ENCODE peak calls at places on chromosomes 13 and 19, in ten cellular contexts. M is G401; L is astrocyte of the spinal cord; I is stimulated activated CD4-positive, alpha-beta T cell treated with anti-CD3 and anti-CD28 coated beads, Interleukin-2, amount 100 ng/mL, for 48 hours; R is AG09319; J is T-helper 2 cell; X is NCI-H460; W is skeletal muscle cell; C is IMR-90; G is uterus. Z is an unnamed sample.

GRCh38 chr13:112525306-112525945 is 62.5 kb downstream of the TUBGCP3 start:
- DNase-seq in M (no peak), L (no peak), I (no peak), R (no peak), J (no peak), X (no peak), W (no peak), C (peak), G (no peak), Z (no peak)

GRCh38 chr13:23506071-23506820 is 64.0 kb upstream of the TNFRSF19 start:
- DNase-seq in M (no peak), L (peak), I (no peak), R (no peak), J (no peak), X (no peak), W (no peak), C (peak), G (no peak), Z (no peak)

GRCh38 chr13:98992355-98992754 is 14.5 kb upstream of the DOCK9 start:
- DNase-seq in M (no peak), L (no peak), I (no peak), R (no peak), J (no peak), X (no peak), W (no peak), C (peak), G (no peak), Z (no peak)

GRCh38 chr13:74289130-74289529 is 154.9 kb upstream of the KLF12 start:
- DNase-seq in M (peak), L (no peak), I (no peak), R (no peak), J (no peak), X (no peak), W (no peak), C (no peak), G (no peak), Z (no peak)

GRCh38 chr19:31347828-31348314 is 1.4 kb downstream of the TSHZ3 start:
- DNase-seq in M (no peak), L (peak), I (no peak), R (no peak), J (no peak), X (no peak), W (no peak), C (peak), G (peak), Z (no peak)

GRCh38 chr13:45575146-45575829 is 40.3 kb downstream of the ERICH6B start:
- DNase-seq in M (no peak), L (no peak), I (no peak), R (no peak), J (no peak), X (no peak), W (no peak), C (no peak), G (no peak), Z (no peak)

GRCh38 chr19:58476498-58477015 is 405 bp downstream of the ZNF446 start:
- DNase-seq in M (peak), L (peak), I (no peak), R (no peak), J (no peak), X (no peak), W (no peak), C (no peak), G (no peak), Z (no peak)

GRCh38 chr13:73676550-73677040 is 457.6 kb downstream of the KLF12 start:
- DNase-seq in M (no peak), L (peak), I (no peak), R (no peak), J (no peak), X (no peak), W (no peak), C (no peak), G (no peak), Z (no peak)

GRCh38 chr13:94636942-94637578 is 35.4 kb downstream of the GPR180 start:
- DNase-seq in M (no peak), L (no peak), I (no peak), R (no peak), J (no peak), X (no peak), W (no peak), C (no peak), G (no peak), Z (no peak)

GRCh38 chr13:53201454-53202225 is 173.0 kb downstream of the OLFM4 start:
- DNase-seq in M (no peak), L (no peak), I (no peak), R (no peak), J (no peak), X (no peak), W (no peak), C (no peak), G (no peak), Z (peak)

GRCh38 chr13:23655321-23655720 is 85.1 kb downstream of the TNFRSF19 start:
- DNase-seq in M (no peak), L (no peak), I (no peak), R (no peak), J (no peak), X (no peak), W (no peak), C (no peak), G (no peak), Z (no peak)

GRCh38 chr13:77751513-77752456 is 54.3 kb downstream of the SLAIN1 start:
- DNase-seq in M (peak), L (peak), I (peak), R (peak), J (no peak), X (peak), W (peak), C (peak), G (no peak), Z (no peak)

GRCh38 chr19:18637644-18638630 is 1.1 kb downstream of the KLHL26 start:
- DNase-seq in M (peak), L (no peak), I (no peak), R (no peak), J (no peak), X (no peak), W (no peak), C (no peak), G (no peak), Z (no peak)

GRCh38 chr19:33470040-33470330 is 51.6 kb downstream of the PEPD start:
- DNase-seq in M (no peak), L (no peak), I (no peak), R (no peak), J (no peak), X (no peak), W (no peak), C (no peak), G (no peak), Z (no peak)

GRCh38 chr19:58328999-58329398 is 2.2 kb downstream of the ZSCAN22 start:
- DNase-seq in M (no peak), L (no peak), I (no peak), R (no peak), J (no peak), X (no peak), W (no peak), C (no peak), G (no peak), Z (no peak)

GRCh38 chr19:38838208-38838985 is 6.8 kb upstream of the ECH1 start:
- DNase-seq in M (no peak), L (no peak), I (peak), R (no peak), J (no peak), X (no peak), W (no peak), C (no peak), G (no peak), Z (peak)

GRCh38 chr19:41714598-41714997 is 6.2 kb downstream of the CEACAM5 start:
- DNase-seq in M (no peak), L (no peak), I (no peak), R (no peak), J (no peak), X (no peak), W (no peak), C (no peak), G (no peak), Z (no peak)

GRCh38 chr19:38039966-38040365 is 133.0 kb downstream of the SIPA1L3 start:
- DNase-seq in M (no peak), L (peak), I (no peak), R (no peak), J (no peak), X (no peak), W (peak), C (peak), G (no peak), Z (no peak)

Z was measured in Right ventricle myocardium superior.